ENCODE peak calls at places on chromosome 3, in four cellular contexts. Y is kidney epithelial cell, H is tibial artery, X is HL-60. S is an unnamed sample.

GRCh38 chr3:106108925-106109324 is 240.1 kb upstream of the CBLB start:
- DNase-seq in Y (no peak), H (no peak), X (no peak), S (no peak)

GRCh38 chr3:17546500-17546899 is 195.9 kb downstream of the TBC1D5 start:
- DNase-seq in Y (no peak), H (no peak), X (no peak), S (no peak)

GRCh38 chr3:74145277-74145676 is 469.2 kb downstream of the CNTN3 start:
- DNase-seq in Y (no peak), H (no peak), X (no peak), S (no peak)

GRCh38 chr3:195893516-195893915 is 14.8 kb downstream of the TNK2 start:
- DNase-seq in Y (no peak), H (no peak), X (no peak), S (no peak)

GRCh38 chr3:9703736-9704342 is at the start of gene CPNE9:
- DNase-seq in Y (no peak), H (no peak), X (no peak), S (no peak)

GRCh38 chr3:112303811-112304325 is 9.9 kb upstream of the SLC9C1 start:
- DNase-seq in Y (no peak), H (no peak), X (no peak), S (peak)

GRCh38 chr3:26719148-26719547 is 96.6 kb downstream of the LRRC3B start:
- DNase-seq in Y (no peak), H (no peak), X (no peak), S (no peak)

GRCh38 chr3:184563569-184563925 is 2.0 kb downstream of the EPHB3 start:
- DNase-seq in Y (no peak), H (no peak), X (no peak), S (no peak)

GRCh38 chr3:24854748-24855147 is 360.1 kb upstream of the THRB start:
- DNase-seq in Y (no peak), H (no peak), X (no peak), S (no peak)

GRCh38 chr3:49007068-49007770 is at the start of gene WDR6:
- DNase-seq in Y (peak), H (peak), X (peak), S (peak)

GRCh38 chr3:20997183-20997582 is 753.8 kb downstream of the ZNF385D start:
- DNase-seq in Y (no peak), H (no peak), X (no peak), S (no peak)

DNA sequence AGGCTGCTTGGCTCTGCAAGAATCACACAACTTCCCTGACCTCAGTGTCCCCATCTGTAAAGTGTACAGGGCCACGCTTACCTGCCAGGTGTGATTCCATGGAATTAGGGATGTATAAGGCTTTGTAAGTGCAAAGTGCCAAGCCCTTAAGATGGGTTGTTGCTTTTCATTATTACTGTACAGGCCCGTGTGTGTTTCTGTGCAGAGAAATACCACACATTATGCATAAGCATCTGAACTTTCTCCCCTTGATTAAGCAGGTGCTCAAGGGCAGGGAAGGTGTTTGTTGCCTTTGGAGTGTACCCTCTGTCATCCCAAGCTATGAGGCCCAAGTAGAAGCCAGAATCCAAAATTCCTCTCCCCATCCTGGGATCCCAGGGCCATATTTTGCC is 13.6 kb upstream of the HRH1 start:
- DNase-seq in Y (no peak), H (no peak), X (no peak), S (no peak)
- H3K4me3 ChIP-seq in Y (no peak), H (no peak), X (no peak), S (no peak)

DNA sequence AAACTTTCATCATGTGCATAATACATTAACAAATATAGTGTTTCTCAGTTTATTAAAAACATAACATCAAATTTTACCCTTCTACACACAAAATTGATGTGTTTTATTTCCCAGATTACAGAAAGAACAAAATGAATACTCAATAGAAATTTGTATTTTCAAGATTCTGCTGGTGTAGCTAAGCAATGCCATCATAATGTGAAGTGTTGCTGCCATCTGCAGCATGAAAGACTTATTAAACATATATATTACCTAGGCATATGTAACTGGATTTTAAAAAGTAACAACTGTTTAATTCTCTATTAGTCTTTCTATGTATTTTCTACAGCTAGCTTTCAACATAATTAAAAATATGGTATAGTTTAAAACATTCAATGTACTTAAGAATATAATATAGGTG is 27.5 kb downstream of the PLSCR5 start:
- DNase-seq in Y (no peak), H (peak), X (no peak), S (peak)
- TF ChIP-seq CTCF in Y (peak), H (peak), X (no peak), S (peak)

GRCh38 chr3:168124791-168125190 is 29.1 kb upstream of the GOLIM4 start:
- DNase-seq in Y (no peak), H (no peak), X (no peak), S (no peak)
- H3K4me3 ChIP-seq in Y (no peak), H (no peak), X (no peak), S (no peak)

DNA sequence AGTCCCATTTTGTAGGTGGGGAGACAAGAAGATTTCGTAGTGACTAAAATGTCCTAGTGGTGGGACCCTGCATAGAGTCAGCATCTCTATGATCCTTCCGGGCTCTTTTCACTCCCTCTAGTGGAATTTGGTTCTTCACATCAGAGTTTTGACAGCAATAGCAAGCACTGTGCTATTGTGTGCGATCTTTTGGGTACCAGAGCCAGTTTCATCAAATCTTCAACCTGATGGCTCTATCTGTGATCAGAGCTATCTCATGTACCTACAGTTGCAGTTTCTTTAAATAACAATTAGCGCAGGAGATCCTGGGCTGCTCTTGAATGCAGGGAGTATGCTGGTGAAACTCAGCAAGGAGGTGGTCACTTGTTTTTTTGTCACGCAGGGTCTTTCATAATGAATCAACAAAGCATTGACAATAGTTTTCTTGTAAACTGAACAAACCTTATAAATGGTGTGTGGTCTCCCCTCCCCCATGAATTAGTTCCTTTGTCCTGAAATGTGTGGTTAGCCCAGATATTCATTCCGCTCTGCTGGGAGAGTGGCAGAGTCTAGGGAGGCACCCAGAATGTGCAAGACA is 257.2 kb upstream of the SOX2 start:
- DNase-seq in Y (no peak), H (no peak), X (no peak), S (no peak)
- TF ChIP-seq CTCF in Y (no peak), H (no peak), X (no peak), S (no peak)

GRCh38 chr3:107238787-107239186 is 138.5 kb upstream of the CCDC54 start:
- DNase-seq in Y (no peak), H (no peak), X (no peak), S (no peak)

GRCh38 chr3:107239703-107240102 is 137.5 kb upstream of the CCDC54 start:
- DNase-seq in Y (no peak), H (no peak), X (no peak), S (no peak)

GRCh38 chr3:107236661-107237375 is 140.4 kb upstream of the CCDC54 start:
- DNase-seq in Y (no peak), H (no peak), X (no peak), S (no peak)

GRCh38 chr3:107235193-107235922 is 141.9 kb upstream of the CCDC54 start:
- DNase-seq in Y (no peak), H (no peak), X (no peak), S (no peak)

GRCh38 chr3:107235923-107236315 is 141.3 kb upstream of the CCDC54 start:
- DNase-seq in Y (peak), H (no peak), X (peak), S (peak)
- H3K4me3 ChIP-seq in Y (peak), H (peak), X (peak), S (peak)

DNA sequence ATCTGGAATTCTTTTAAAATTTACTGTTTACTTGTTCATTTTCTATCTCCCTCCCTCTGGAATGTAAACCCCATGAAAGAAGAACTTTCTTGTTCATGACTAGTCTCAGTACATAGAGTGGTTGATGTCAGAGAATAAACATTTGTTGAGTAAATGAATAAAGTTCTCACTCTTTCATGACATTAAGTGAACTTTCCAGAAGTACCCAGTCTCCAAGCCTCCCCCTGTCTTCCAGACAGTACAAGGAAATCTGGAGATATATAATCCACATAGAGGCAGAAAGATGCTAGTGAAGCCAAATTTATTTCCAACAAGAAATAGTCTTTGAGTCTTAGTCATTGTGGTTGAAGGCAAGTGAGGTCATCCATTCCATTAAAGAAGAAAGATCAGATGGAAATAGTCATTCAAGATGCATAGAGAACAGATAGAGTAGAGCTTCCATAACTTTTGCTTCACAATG is 71.5 kb upstream of the GALNT15 start:
- DNase-seq in Y (no peak), H (no peak), X (no peak), S (peak)
- TF ChIP-seq CTCF in Y (no peak), H (no peak), X (no peak), S (peak)

GRCh38 chr3:116863842-116864626 is 154.5 kb downstream of the TUSC7 start:
- DNase-seq in Y (peak), H (no peak), X (no peak), S (peak)
- H3K4me3 ChIP-seq in Y (peak), H (peak), X (no peak), S (peak)

DNA sequence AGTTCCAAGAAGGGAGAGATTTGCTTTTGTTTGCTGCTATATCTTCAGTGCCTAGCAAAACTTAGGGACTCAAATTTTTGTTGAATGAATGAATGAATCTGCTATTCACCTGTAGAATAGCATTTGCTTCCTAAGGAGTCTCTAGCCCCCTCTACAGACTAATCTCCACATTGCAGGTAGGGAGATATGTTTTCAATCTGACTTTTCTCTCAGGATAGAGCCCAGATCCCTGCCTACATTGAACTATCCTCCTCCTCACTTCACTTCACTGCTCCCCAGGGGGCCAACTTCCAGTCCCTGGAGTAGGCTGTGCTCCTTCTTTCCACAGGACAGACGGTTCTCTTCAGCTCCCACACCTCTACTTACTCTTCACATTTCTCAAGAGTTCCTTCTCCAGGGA is 81.9 kb upstream of the PTX3 start:
- DNase-seq in Y (no peak), H (no peak), X (no peak), S (peak)
- TF ChIP-seq CTCF in Y (peak), H (no peak), X (peak), S (peak)

GRCh38 chr3:39177708-39178332 is 14.6 kb downstream of the XIRP1 start:
- DNase-seq in Y (peak), H (peak), X (peak), S (peak)
- H3K4me3 ChIP-seq in Y (peak), H (peak), X (peak), S (peak)